ENCODE peak calls at places on chromosome 22, in six cellular contexts. D, I, A, C, T and Y are unnamed samples.

GRCh38 chr22:47282851-47283250 is 520.4 kb downstream of the TBC1D22A start:
- DNase-seq in D (no peak), I (no peak), A (no peak), C (no peak), T (no peak), Y (no peak)

GRCh38 chr22:32619614-32620426 is 145.2 kb downstream of the FBXO7 start:
- DNase-seq in D (no peak), I (peak; percentile 36), A (peak; percentile 82), C (no peak), T (peak; percentile 78), Y (peak; percentile 38)

GRCh38 chr22:39290724-39291161 is 28.7 kb downstream of the RPL3 start:
- DNase-seq in D (no peak), I (peak; percentile 84), A (peak; percentile 89), C (no peak), T (peak; percentile 84), Y (no peak)

GRCh38 chr22:44876921-44877320 is 124.5 kb downstream of the ARHGAP8 start:
- DNase-seq in D (no peak), I (no peak), A (no peak), C (no peak), T (no peak), Y (no peak)

GRCh38 chr22:45212992-45213751 is 27.5 kb downstream of the KIAA0930 start:
- DNase-seq in D (no peak), I (peak; percentile 48), A (peak; percentile 88), C (peak; percentile 40), T (peak; percentile 83), Y (no peak)

GRCh38 chr22:45008853-45009751 is 703 bp downstream of the PHF21B start:
- DNase-seq in D (no peak), I (peak; percentile 9), A (peak; percentile 20), C (no peak), T (no peak), Y (no peak)

GRCh38 chr22:44580176-44580575 is 82.1 kb upstream of the RTL6 start:
- DNase-seq in D (no peak), I (no peak), A (no peak), C (no peak), T (peak; percentile 20), Y (no peak)

GRCh38 chr22:50305658-50306566 is 1.5 kb downstream of the PLXNB2 start:
- DNase-seq in D (no peak), I (peak; percentile 84), A (peak; percentile 90), C (peak; percentile 95), T (peak; percentile 93), Y (peak; percentile 79)

GRCh38 chr22:33812578-33812977 is 107.7 kb downstream of the LARGE1 start:
- DNase-seq in D (no peak), I (no peak), A (no peak), C (no peak), T (no peak), Y (no peak)

GRCh38 chr22:28187612-28188011 is 268.6 kb upstream of the PITPNB start:
- DNase-seq in D (no peak), I (no peak), A (no peak), C (no peak), T (no peak), Y (no peak)

GRCh38 chr22:44023404-44024287 is 456 bp upstream of the PARVB start:
- DNase-seq in D (peak; percentile 5), I (peak; percentile 65), A (peak; percentile 61), C (no peak), T (no peak), Y (peak; percentile 31)

GRCh38 chr22:40289991-40290459 is 56.3 kb upstream of the ADSL start:
- DNase-seq in D (peak; percentile 45), I (no peak), A (peak; percentile 30), C (no peak), T (no peak), Y (no peak)